ENCODE peak calls at places on chromosomes 4 and X, in eight cellular contexts. Q is left ventricle myocardium inferior; V is CD4-positive, alpha-beta memory T cell; H is tibial nerve; P is neuronal stem cell; M is GM23338; W is PC-3; J is effector memory CD4-positive, alpha-beta T cell. I is an unnamed sample.
A peak's percentile ranks its signal among the peaks of the same experiment; 100 is the strongest.

GRCh38 chr4:25552580-25553271 is 102.9 kb upstream of the SLC34A2 start:
- DNase-seq in V (no peak), M (no peak), H (no peak), P (no peak), J (no peak), Q (no peak), W (peak; percentile 57), I (peak; percentile 75)

GRCh38 chr4:101175896-101176676 is 171.2 kb downstream of the PPP3CA start:
- DNase-seq in V (no peak), W (no peak), M (peak; percentile 58), J (no peak), H (no peak), P (no peak), Q (no peak), I (no peak)

GRCh38 chrX:105460366-105460765 is 239.9 kb upstream of the TEX13A start:
- DNase-seq in H (no peak), J (no peak), P (no peak), M (no peak), V (no peak), W (peak; percentile 30), Q (no peak), I (no peak)

GRCh38 chrX:147962476-147962875 is 18.7 kb upstream of the FMR1NB start:
- DNase-seq in W (no peak), P (no peak), Q (no peak), V (no peak), M (no peak), J (no peak), H (no peak), I (no peak)

GRCh38 chrX:58025979-58026378 is 115.7 kb upstream of the ZXDA start:
- DNase-seq in Q (no peak), V (peak; percentile 30), H (no peak), M (peak; percentile 28), P (no peak), W (peak; percentile 51), J (peak; percentile 2), I (peak; percentile 39)

GRCh38 chr4:126937342-126937741 is 695.4 kb upstream of the INTU start:
- DNase-seq in W (no peak), Q (no peak), V (no peak), H (no peak), P (no peak), J (no peak), M (no peak), I (no peak)

GRCh38 chr4:99714179-99714578 is 56.6 kb upstream of the C4orf54 start:
- DNase-seq in J (no peak), V (no peak), Q (no peak), P (no peak), H (no peak), M (no peak), W (no peak), I (no peak)

GRCh38 chr4:182556576-182556975 is 313.4 kb downstream of the TENM3 start:
- DNase-seq in P (no peak), H (no peak), W (no peak), J (no peak), M (peak; percentile 35), Q (no peak), V (no peak), I (no peak)

GRCh38 chr4:98518555-98519267 is 139.7 kb downstream of the TSPAN5 start:
- DNase-seq in H (no peak), V (no peak), M (peak; percentile 20), J (no peak), P (no peak), W (no peak), Q (no peak), I (no peak)

GRCh38 chrX:21490341-21490740 is 116.1 kb downstream of the CNKSR2 start:
- DNase-seq in M (no peak), W (peak; percentile 57), P (no peak), H (no peak), V (no peak), Q (no peak), J (no peak), I (no peak)

GRCh38 chr4:144295286-144295995 is 154.9 kb upstream of the GYPA start:
- DNase-seq in J (no peak), H (no peak), M (no peak), V (no peak), P (no peak), W (no peak), Q (no peak), I (no peak)

GRCh38 chrX:47413179-47413594 is 42.8 kb downstream of the ZNF157 start:
- DNase-seq in V (no peak), W (no peak), H (no peak), M (no peak), Q (no peak), J (no peak), P (no peak), I (no peak)

GRCh38 chr4:3235030-3235345 is 14.0 kb upstream of the MSANTD1 start:
- DNase-seq in M (no peak), Q (no peak), W (no peak), V (no peak), P (no peak), J (no peak), H (no peak), I (no peak)

GRCh38 chrX:31233941-31234496 is 162.2 kb upstream of the FTHL17 start:
- DNase-seq in P (no peak), Q (no peak), J (no peak), H (no peak), M (peak; percentile 79), V (no peak), W (no peak), I (no peak)

GRCh38 chrX:27966492-27966891 is 14.8 kb downstream of the DCAF8L1 start:
- DNase-seq in Q (no peak), P (no peak), V (no peak), W (peak; percentile 62), J (no peak), M (no peak), H (no peak), I (no peak)

GRCh38 chr4:99642725-99643489 is 14.7 kb downstream of the C4orf54 start:
- DNase-seq in W (no peak), V (no peak), H (peak; percentile 20), P (no peak), Q (peak; percentile 76), J (no peak), M (no peak), I (no peak)

GRCh38 chr4:9898596-9899345 is 117.3 kb downstream of the DRD5 start:
- DNase-seq in M (peak; percentile 91), J (no peak), W (peak; percentile 35), V (no peak), H (no peak), P (peak; percentile 49), Q (peak; percentile 54), I (no peak)

GRCh38 chr4:147340111-147340510 is 140.8 kb upstream of the EDNRA start:
- DNase-seq in M (no peak), H (no peak), P (no peak), W (peak; percentile 62), V (no peak), Q (no peak), J (no peak), I (no peak)

GRCh38 chr4:117623321-117623720 is 411.0 kb upstream of the NDST3 start:
- DNase-seq in Q (no peak), M (no peak), V (no peak), P (no peak), H (no peak), J (no peak), W (no peak), I (no peak)

GRCh38 chr4:118834960-118835895 is 698 bp downstream of the SEC24D start:
- DNase-seq in H (peak; percentile 43), W (peak; percentile 69), P (peak; percentile 32), M (peak; percentile 81), J (peak; percentile 25), V (peak; percentile 40), Q (peak; percentile 54), I (peak; percentile 68)

GRCh38 chr4:40915318-40916217 is 165.8 kb downstream of the NSUN7 start:
- DNase-seq in H (no peak), M (no peak), W (no peak), V (no peak), J (no peak), P (no peak), Q (no peak), I (no peak)

GRCh38 chrX:10926906-10927305 is 184.2 kb upstream of the HCCS start:
- DNase-seq in V (no peak), J (no peak), H (no peak), M (no peak), P (no peak), W (no peak), Q (no peak), I (no peak)

GRCh38 chrX:10932842-10933440 is 178.2 kb upstream of the HCCS start:
- DNase-seq in P (no peak), M (no peak), Q (no peak), W (peak; percentile 80), J (no peak), H (no peak), V (no peak), I (no peak)

GRCh38 chrX:10926404-10926803 is 184.7 kb upstream of the HCCS start:
- DNase-seq in H (no peak), V (no peak), J (no peak), M (no peak), W (no peak), P (no peak), Q (no peak), I (no peak)

GRCh38 chrX:10929747-10930146 is 181.4 kb upstream of the HCCS start:
- DNase-seq in V (no peak), Q (no peak), M (no peak), J (no peak), W (no peak), P (no peak), H (no peak), I (no peak)
- H3K27me3 ChIP-seq in V (no peaks in the 10 kb centered on the region), Q (no peaks in the 10 kb centered on the region), M (no peaks in the 10 kb centered on the region), J (no peaks in the 10 kb centered on the region), W (no peaks in the 10 kb centered on the region), P (no peaks in the 10 kb centered on the region), H (no peaks in the 10 kb centered on the region), I (no peaks in the 10 kb centered on the region)

GRCh38 chr4:83208776-83209365 is 75.7 kb downstream of the COQ2 start:
- DNase-seq in H (no peak), Q (no peak), P (no peak), V (no peak), J (no peak), W (no peak), M (no peak), I (no peak)
- H3K27ac ChIP-seq in H (no peak overlapping the region), Q (no peak overlapping the region), P (no peak overlapping the region), V (no peak overlapping the region), J (no peak overlapping the region), W (no peak overlapping the region), M (no peak overlapping the region), I (no peak overlapping the region)

GRCh38 chrX:100642296-100642695 is 1.7 kb upstream of the SRPX2 start:
- DNase-seq in V (no peak), Q (no peak), J (no peak), H (no peak), W (peak; percentile 44), M (peak; percentile 31), P (no peak), I (no peak)

GRCh38 chrX:100635040-100635439 is 1.6 kb downstream of the TSPAN6 start:
- DNase-seq in V (no peak), J (no peak), H (no peak), W (no peak), P (no peak), M (no peak), Q (no peak), I (no peak)

GRCh38 chrX:100635989-100636320 is 651 bp downstream of the TSPAN6 start:
- DNase-seq in Q (no peak), J (no peak), P (no peak), H (no peak), M (peak; percentile 38), V (no peak), W (no peak), I (no peak)

GRCh38 chrX:100636321-100636991 is at the start of gene TSPAN6:
- DNase-seq in W (peak; percentile 91), H (peak; percentile 49), V (peak; percentile 73), J (peak; percentile 7), P (peak; percentile 78), Q (peak; percentile 80), M (peak; percentile 87), I (peak; percentile 76)
- H3K27me3 ChIP-seq in W (no peaks in the 10 kb centered on the region), H (peaks cover 38% of the 10 kb centered on the region), V (no peaks in the 10 kb centered on the region), J (no peaks in the 10 kb centered on the region), P (no peaks in the 10 kb centered on the region), Q (no peaks in the 10 kb centered on the region), M (no peaks in the 10 kb centered on the region), I (no peaks in the 10 kb centered on the region)

GRCh38 chrX:74147439-74147838 is 156.5 kb upstream of the ZCCHC13 start:
- DNase-seq in Q (no peak), M (no peak), H (no peak), W (no peak), P (no peak), J (no peak), V (no peak), I (no peak)
- H3K27ac ChIP-seq in Q (no peak overlapping the region), M (no peak overlapping the region), H (no peak overlapping the region), W (no peak overlapping the region), P (no peak overlapping the region), J (no peak overlapping the region), V (no peak overlapping the region), I (no peak overlapping the region)